ENCODE peak calls at places on chromosomes 16 and 17, in four cellular contexts. D is PC-3; X is naive thymus-derived CD8-positive, alpha-beta T cell; N is SJSA1. C is an unnamed sample.

GRCh38 chr17:76687278-76688164 is 23.2 kb downstream of the MXRA7 start:
- DNase-seq in X (no peak), N (no peak), D (no peak), C (no peak)

GRCh38 chr16:72172105-72173034 is at the start of gene PMFBP1:
- DNase-seq in X (no peak), D (peak), N (peak), C (peak)

GRCh38 chr16:67207857-67208524 is 9.1 kb downstream of the ELMO3 start:
- DNase-seq in N (no peak), X (no peak), D (peak), C (no peak)

GRCh38 chr16:30985401-30986128 is 558 bp downstream of the HSD3B7 start:
- DNase-seq in N (no peak), X (no peak), D (peak), C (peak)

GRCh38 chr16:77213542-77214108 is 14.4 kb downstream of the SYCE1L start:
- DNase-seq in X (no peak), N (peak), D (peak), C (peak)

GRCh38 chr17:76598004-76598439 is 12.4 kb upstream of the ST6GALNAC2 start:
- DNase-seq in X (no peak), N (no peak), D (peak), C (peak)

GRCh38 chr16:67216612-67217490 is 10.1 kb upstream of the TMEM208 start:
- DNase-seq in N (no peak), X (no peak), D (no peak), C (no peak)

GRCh38 chr16:48971571-48972071 is 310.0 kb downstream of the CBLN1 start:
- DNase-seq in D (peak), N (no peak), X (no peak), C (peak)

GRCh38 chr17:82611140-82612058 is 36.8 kb downstream of the WDR45B start:
- DNase-seq in X (no peak), N (no peak), D (no peak), C (no peak)

GRCh38 chr17:68195667-68196393 is 52.0 kb upstream of the AMZ2 start:
- DNase-seq in N (no peak), D (peak), X (no peak), C (no peak)

GRCh38 chr16:89576173-89577054 is 856 bp downstream of the CPNE7 start:
- DNase-seq in X (no peak), D (no peak), N (no peak), C (no peak)

GRCh38 chr17:77745702-77746101 is 212.8 kb upstream of the TNRC6C start:
- DNase-seq in D (no peak), N (no peak), X (no peak), C (no peak)

GRCh38 chr17:79572136-79572915 is 38.5 kb downstream of the RBFOX3 start:
- DNase-seq in N (no peak), X (no peak), D (no peak), C (no peak)

GRCh38 chr16:1940273-1941161 is 2.5 kb downstream of the MSRB1 start:
- DNase-seq in N (no peak), D (no peak), X (no peak), C (no peak)

GRCh38 chr17:2749058-2749783 is at the start of gene CCDC92B:
- DNase-seq in X (no peak), N (no peak), D (no peak), C (no peak)

GRCh38 chr16:57976331-57976796 is 5.4 kb upstream of the CNGB1 start:
- DNase-seq in D (no peak), N (no peak), X (no peak), C (no peak)

GRCh38 chr17:18015603-18016002 is 23.4 kb downstream of the ATPAF2 start:
- DNase-seq in D (no peak), X (no peak), N (no peak), C (no peak)

GRCh38 chr17:6544770-6545169 is 11.6 kb downstream of the PITPNM3 start:
- DNase-seq in D (no peak), N (no peak), X (no peak), C (no peak)

GRCh38 chr16:89887243-89887642 is 13.9 kb downstream of the TCF25 start:
- DNase-seq in D (no peak), X (no peak), N (no peak), C (no peak)

GRCh38 chr17:29616300-29617048 is 6.2 kb downstream of the CORO6 start:
- DNase-seq in X (no peak), N (no peak), D (no peak), C (peak)

GRCh38 chr16:560701-561412 is 663 bp downstream of the PRR35 start:
- DNase-seq in D (no peak), X (no peak), N (no peak), C (no peak)

GRCh38 chr17:59399914-59400313 is 68.5 kb downstream of the YPEL2 start:
- DNase-seq in N (no peak), D (no peak), X (no peak), C (no peak)

GRCh38 chr16:70573451-70574121 is 50.0 kb downstream of the SF3B3 start:
- DNase-seq in X (no peak), D (peak), N (peak), C (no peak)

GRCh38 chr17:67270411-67270810 is 25.4 kb upstream of the HELZ start:
- DNase-seq in X (no peak), N (no peak), D (no peak), C (no peak)

GRCh38 chr16:87044031-87044380 is 273.2 kb downstream of the C16orf95 start:
- DNase-seq in N (no peak), X (no peak), D (peak), C (no peak)

GRCh38 chr16:28561557-28562187 is 8.0 kb downstream of the SGF29 start:
- DNase-seq in X (no peak), N (no peak), D (no peak), C (no peak)

GRCh38 chr17:41178341-41178740 is 320 bp upstream of the KRTAP4-2 start:
- DNase-seq in D (peak), X (no peak), N (no peak), C (no peak)

GRCh38 chr17:1644493-1645206 is 882 bp downstream of the SCARF1 start:
- DNase-seq in D (peak), N (no peak), X (no peak), C (no peak)

GRCh38 chr17:58755577-58756245 is at the start of gene PPM1E:
- DNase-seq in D (peak), X (peak), N (peak), C (no peak)

GRCh38 chr17:49269356-49269755 is 38.8 kb upstream of the PHOSPHO1 start:
- DNase-seq in D (no peak), N (no peak), X (no peak), C (no peak)

GRCh38 chr16:75012380-75013081 is 13.7 kb downstream of the ZNRF1 start:
- DNase-seq in N (no peak), D (no peak), X (no peak), C (no peak)

GRCh38 chr17:59846391-59847165 is 46.2 kb downstream of the TUBD1 start:
- DNase-seq in X (no peak), D (peak), N (no peak), C (peak)

GRCh38 chr16:50671644-50672260 is 9.4 kb downstream of the SNX20 start:
- DNase-seq in X (peak), N (no peak), D (peak), C (peak)

GRCh38 chr17:66357037-66357436 is 54.6 kb downstream of the PRKCA start:
- DNase-seq in N (no peak), X (no peak), D (peak), C (no peak)

GRCh38 chr17:27975146-27976011 is 67.1 kb upstream of the NLK start:
- DNase-seq in D (peak), N (no peak), X (no peak), C (no peak)